ENCODE peak calls at places on chromosomes 11 and 22, in seven cellular contexts. W, Q, P, T, H, D and N are unnamed samples.

GRCh38 chr22:31088233-31088986 is 7.3 kb downstream of the SMTN start:
- DNase-seq in W (no peak), Q (no peak), P (no peak), T (no peak), H (no peak), D (no peak), N (no peak)

GRCh38 chr11:73004088-73004487 is 138.0 kb downstream of the FCHSD2 start:
- DNase-seq in W (no peak), Q (no peak), P (no peak), T (no peak), H (no peak), D (no peak), N (no peak)

GRCh38 chr22:45155050-45155840 is 8.5 kb upstream of the NUP50 start:
- DNase-seq in W (peak; percentile 16), Q (no peak), P (no peak), T (no peak), H (no peak), D (no peak), N (no peak)

GRCh38 chr11:26324270-26324669 is 7.7 kb upstream of the ANO3 start:
- DNase-seq in W (no peak), Q (no peak), P (no peak), T (no peak), H (no peak), D (no peak), N (no peak)

GRCh38 chr22:38937541-38937940 is 19.9 kb upstream of the APOBEC3A start:
- DNase-seq in W (no peak), Q (no peak), P (no peak), T (no peak), H (no peak), D (no peak), N (no peak)

GRCh38 chr11:121112498-121113455 is 11.7 kb downstream of the TECTA start:
- DNase-seq in W (peak; percentile 68), Q (no peak), P (peak; percentile 12), T (no peak), H (peak; percentile 38), D (peak; percentile 55), N (peak; percentile 69)

GRCh38 chr11:46676436-46677158 is 23.8 kb downstream of the ARHGAP1 start:
- DNase-seq in W (no peak), Q (no peak), P (no peak), T (no peak), H (no peak), D (no peak), N (no peak)

GRCh38 chr22:40300884-40301672 is 45.2 kb upstream of the ADSL start:
- DNase-seq in W (no peak), Q (no peak), P (no peak), T (no peak), H (no peak), D (no peak), N (no peak)

GRCh38 chr22:24973867-24974266 is 21.4 kb downstream of the KIAA1671 start:
- DNase-seq in W (no peak), Q (no peak), P (no peak), T (no peak), H (no peak), D (no peak), N (no peak)

GRCh38 chr22:44393066-44393465 is 80.3 kb upstream of the SHISAL1 start:
- DNase-seq in W (no peak), Q (no peak), P (no peak), T (no peak), H (no peak), D (no peak), N (no peak)

GRCh38 chr22:43396934-43397457 is 14.8 kb upstream of the MPPED1 start:
- DNase-seq in W (no peak), Q (no peak), P (no peak), T (no peak), H (no peak), D (no peak), N (no peak)

GRCh38 chr22:46076651-46077339 is 73.5 kb upstream of the PPARA start:
- DNase-seq in W (no peak), Q (no peak), P (no peak), T (no peak), H (no peak), D (no peak), N (peak; percentile 78)

GRCh38 chr11:121341609-121342008 is 49.0 kb downstream of the SC5D start:
- DNase-seq in W (no peak), Q (no peak), P (no peak), T (no peak), H (no peak), D (no peak), N (no peak)

GRCh38 chr11:121420398-121420797 is 31.7 kb upstream of the SORL1 start:
- DNase-seq in W (no peak), Q (no peak), P (no peak), T (no peak), H (no peak), D (no peak), N (no peak)

GRCh38 chr11:67416416-67417335 is 1.2 kb downstream of the CARNS1 start:
- DNase-seq in W (peak; percentile 13), Q (peak; percentile 73), P (no peak), T (peak; percentile 92), H (no peak), D (no peak), N (no peak)